ENCODE peak calls at places on chromosomes 12 and 14, in five cellular contexts. V is mesendoderm, Y is trophoblast cell, R is neuronal stem cell, S is H9. X is an unnamed sample. For H3K4me1, the result is how much of the 10 kb centered on the place peaks cover.

GRCh38 chr12:47848853-47849252 is 29.1 kb upstream of the HDAC7 start:
- DNase-seq in V (no peak), Y (no peak), R (no peak), S (no peak), X (no peak)

GRCh38 chr12:1590083-1590979 is 4.0 kb downstream of the FBXL14 start:
- DNase-seq in V (peak), Y (no peak), R (peak), S (peak), X (peak)

GRCh38 chr12:1350055-1350933 is 244.1 kb downstream of the FBXL14 start:
- DNase-seq in V (no peak), Y (peak), R (no peak), S (no peak), X (peak)

GRCh38 chr12:132514838-132515237 is 24.9 kb downstream of the FBRSL1 start:
- DNase-seq in V (peak), Y (no peak), R (no peak), S (no peak), X (no peak)

GRCh38 chr12:95694148-95694547 is 96.4 kb downstream of the NTN4 start:
- DNase-seq in V (peak), Y (peak), R (peak), S (no peak), X (no peak)

GRCh38 chr14:54166049-54166950 is 209.7 kb upstream of the BMP4 start:
- DNase-seq in V (no peak), Y (no peak), R (no peak), S (no peak), X (no peak)

GRCh38 chr12:106317406-106318082 is 15.0 kb downstream of the TCP11L2 start:
- DNase-seq in V (no peak), Y (no peak), R (no peak), S (no peak), X (no peak)

GRCh38 chr14:30295980-30296379 is 263.0 kb upstream of the G2E3 start:
- DNase-seq in V (no peak), Y (peak), R (no peak), S (no peak), X (no peak)

GRCh38 chr12:58745348-58746125 is 174.8 kb downstream of the LRIG3 start:
- DNase-seq in V (peak), Y (no peak), R (no peak), S (no peak), X (peak)

GRCh38 chr12:107092669-107093546 is 441 bp downstream of the CRY1 start:
- DNase-seq in V (peak), Y (peak), R (peak), S (peak), X (no peak)

GRCh38 chr14:54797556-54797955 is 105.1 kb downstream of the GCH1 start:
- DNase-seq in V (no peak), Y (no peak), R (no peak), S (no peak), X (no peak)

GRCh38 chr12:6205144-6205539 is 4.9 kb downstream of the CD9 start:
- DNase-seq in V (peak), Y (no peak), R (no peak), S (peak), X (no peak)

DNA sequence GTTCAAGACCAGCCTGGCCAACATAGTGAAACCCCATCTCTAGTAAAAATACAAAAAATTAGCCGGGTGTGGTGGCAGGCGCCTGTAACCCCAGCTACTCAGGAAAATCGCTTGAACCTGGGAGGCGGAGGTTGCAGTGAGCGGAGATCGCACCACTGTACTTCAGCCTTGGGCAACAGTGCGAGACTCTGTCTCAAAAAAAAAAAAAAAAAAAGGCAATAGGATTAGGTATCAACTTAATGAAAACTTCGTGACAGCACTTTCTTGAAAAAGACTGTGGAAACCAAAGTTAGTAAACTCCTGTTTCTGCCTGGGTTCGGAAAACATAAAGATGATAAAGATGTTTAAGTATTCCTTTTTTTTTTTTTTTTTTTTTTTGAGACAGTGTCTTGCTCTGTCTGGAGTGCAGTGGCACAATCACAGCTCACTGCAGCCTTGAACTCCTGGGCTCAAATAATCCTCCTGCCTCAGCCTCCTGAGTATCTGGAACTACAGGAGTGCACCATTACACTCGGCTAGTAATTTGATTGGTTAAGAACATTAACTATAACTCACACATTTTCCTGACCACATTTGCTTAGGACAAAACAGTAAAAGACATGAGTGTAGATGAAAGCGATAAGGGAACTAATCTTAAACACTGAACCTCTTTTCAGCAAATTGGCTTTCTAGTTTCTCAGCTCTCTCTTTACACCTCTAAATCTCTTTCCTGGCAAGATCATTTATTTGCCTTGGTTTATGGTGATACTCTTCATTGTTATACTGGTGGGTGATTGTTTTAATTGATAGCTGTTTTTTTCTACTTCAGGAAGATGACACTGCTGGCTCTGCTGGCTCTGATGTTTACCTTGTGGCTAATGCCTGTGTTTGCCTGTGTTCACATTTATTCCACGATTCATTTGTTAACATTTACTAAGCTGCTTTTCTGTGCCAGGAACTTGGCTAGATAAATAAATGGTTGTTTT is 15.8 kb downstream of the HIF1A start:
- DNase-seq in V (no peak), Y (no peak), R (no peak), S (no peak), X (no peak)
- H3K4me1 ChIP-seq in V (under half), Y (under half), R (under half), S (under half), X (under half)

GRCh38 chr14:87001333-87001732 is 991.6 kb downstream of the GALC start:
- DNase-seq in V (no peak), Y (no peak), R (no peak), S (no peak), X (no peak)

GRCh38 chr14:87005336-87005735 is 987.6 kb downstream of the GALC start:
- DNase-seq in V (no peak), Y (peak), R (no peak), S (no peak), X (peak)

GRCh38 chr14:87000071-87000470 is 992.9 kb downstream of the GALC start:
- DNase-seq in V (peak), Y (no peak), R (no peak), S (no peak), X (no peak)

GRCh38 chr14:86999076-86999475 is 993.9 kb downstream of the GALC start:
- DNase-seq in V (no peak), Y (no peak), R (no peak), S (no peak), X (peak)

GRCh38 chr14:87002831-87003230 is 990.2 kb downstream of the GALC start:
- DNase-seq in V (peak), Y (no peak), R (no peak), S (no peak), X (peak)
- H3K23ac ChIP-seq in V (no peak), Y (no peak), R (no peak), S (no peak), X (peak)

GRCh38 chr14:69693823-69694729 is 72.9 kb upstream of the SRSF5 start:
- DNase-seq in V (peak), Y (no peak), R (no peak), S (no peak), X (no peak)

GRCh38 chr14:69698572-69698971 is 68.4 kb upstream of the SRSF5 start:
- DNase-seq in V (no peak), Y (no peak), R (no peak), S (no peak), X (no peak)

GRCh38 chr14:69695664-69696527 is 71.0 kb upstream of the SRSF5 start:
- DNase-seq in V (peak), Y (no peak), R (no peak), S (no peak), X (peak)

GRCh38 chr14:69694730-69695663 is 71.9 kb upstream of the SRSF5 start:
- DNase-seq in V (no peak), Y (no peak), R (no peak), S (no peak), X (peak)

DNA sequence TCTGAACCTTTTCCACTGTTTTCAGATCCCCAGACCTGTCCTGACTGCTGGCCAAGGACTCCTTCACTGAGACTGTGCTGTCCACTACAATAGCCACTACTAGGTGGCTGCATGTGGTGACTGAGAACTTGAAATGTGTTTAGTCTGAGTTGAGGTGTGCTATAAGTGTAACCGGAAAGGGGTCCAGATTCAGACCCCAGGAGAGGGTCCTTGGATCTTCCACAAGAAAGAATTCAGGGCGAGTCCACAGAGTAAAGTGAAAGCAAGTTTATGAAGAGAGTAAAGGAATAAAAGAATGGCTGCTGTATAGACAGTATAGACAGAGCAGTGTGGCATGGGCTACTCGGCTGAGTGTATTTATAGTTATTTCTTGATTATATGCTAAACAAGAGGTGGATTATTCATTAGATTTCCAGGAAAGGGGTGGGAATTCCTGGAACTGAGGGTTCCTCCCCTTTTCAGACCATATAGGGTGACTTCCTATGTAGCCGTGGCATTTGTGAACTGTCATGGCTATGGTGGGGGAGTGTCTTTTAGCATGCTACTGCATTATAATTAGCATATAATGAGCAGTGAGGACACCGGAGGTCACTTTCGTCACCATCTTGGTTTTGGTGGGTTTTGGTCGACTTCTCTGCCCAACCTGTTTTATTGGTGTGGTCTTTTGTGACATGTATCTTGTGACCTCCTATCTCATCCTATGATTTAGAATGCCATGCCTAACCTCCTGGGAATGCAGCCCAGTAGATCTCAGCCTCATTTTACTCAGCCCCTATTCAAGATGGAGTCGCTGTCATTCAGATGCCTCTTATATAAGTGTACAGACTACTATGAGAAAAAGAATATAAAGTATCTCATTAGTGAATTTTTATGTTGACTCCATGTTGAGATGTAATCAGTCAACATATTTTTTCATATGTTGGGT is 70.0 kb upstream of the SRSF5 start:
- DNase-seq in V (no peak), Y (no peak), R (no peak), S (no peak), X (no peak)
- H3K4me1 ChIP-seq in V (under half), Y (under half), R (under half), S (under half), X (under half)

GRCh38 chr12:51238510-51239334 is at the start of gene DAZAP2:
- DNase-seq in V (peak), Y (peak), R (peak), S (peak), X (peak)
- H3K23ac ChIP-seq in V (peak), Y (peak), R (peak), S (no peak), X (peak)

DNA sequence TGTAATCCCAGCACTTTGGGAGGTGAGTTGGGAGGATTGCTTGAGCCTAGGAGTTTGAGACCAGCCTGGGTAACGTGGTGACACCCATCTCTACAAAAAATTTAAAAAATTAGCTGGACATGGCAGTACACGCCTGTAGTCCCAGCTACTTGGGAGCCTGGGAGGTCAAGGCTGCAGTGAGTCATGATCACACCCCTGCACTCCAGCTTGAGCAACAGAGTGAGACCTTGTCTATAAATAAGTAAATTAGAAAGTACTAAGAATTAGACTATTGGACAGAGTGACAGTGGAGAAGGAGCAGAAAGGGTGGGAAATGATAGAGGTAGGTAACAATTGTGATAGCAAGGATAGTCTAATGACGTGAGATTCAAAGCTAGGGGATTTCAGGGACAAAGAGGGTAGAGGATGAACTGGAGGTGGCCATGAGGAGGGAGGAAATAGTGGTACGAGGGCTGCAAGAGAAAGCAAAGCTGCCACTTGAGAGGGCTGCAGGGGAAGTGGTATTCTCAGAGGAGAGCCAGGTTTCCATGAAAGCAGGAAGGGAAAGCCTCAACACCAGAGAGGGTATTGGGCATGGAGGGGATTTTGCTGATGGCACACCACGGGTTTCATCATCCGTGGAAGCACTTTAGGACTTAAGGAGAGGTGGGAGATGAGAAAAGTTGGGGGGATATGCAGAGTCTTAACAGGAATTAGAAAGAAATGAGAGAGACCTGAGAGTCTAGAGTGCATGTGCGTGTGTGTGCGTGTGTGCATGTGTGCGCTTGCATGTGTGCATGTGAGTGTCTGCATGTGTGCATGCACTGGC is 85.6 kb downstream of the SYNE2 start:
- DNase-seq in V (no peak), Y (peak), R (no peak), S (no peak), X (peak)
- H3K4me1 ChIP-seq in V (under half), Y (under half), R (under half), S (under half), X (under half)

GRCh38 chr14:90256354-90257131 is at the start of gene PSMC1:
- DNase-seq in V (peak), Y (peak), R (peak), S (peak), X (peak)
- H3K23ac ChIP-seq in V (peak), Y (no peak), R (peak), S (no peak), X (peak)

GRCh38 chr12:101343893-101344292 is 63.7 kb downstream of the ARL1 start:
- DNase-seq in V (no peak), Y (no peak), R (no peak), S (no peak), X (no peak)
- H3K4me1 ChIP-seq in V (under half), Y (under half), R (under half), S (under half), X (under half)

GRCh38 chr12:5154091-5154490 is 110.4 kb downstream of the KCNA5 start:
- DNase-seq in V (peak), Y (no peak), R (no peak), S (peak), X (no peak)
- H3K23ac ChIP-seq in V (no peak), Y (no peak), R (no peak), S (no peak), X (no peak)

X was measured in IMR-90.